ENCODE peak calls at places on chromosomes 6 and 20, in eight cellular contexts. One of them, this sample, is unnamed. For H3K36me3, the result is how much of the 10 kb centered on the place peaks cover.

GRCh38 chr20:910840-911770 is 5.0 kb downstream of the ANGPT4 start:
- DNase-seq in heart left ventricle: no peak
- DNase-seq in tibial nerve: peak
- DNase-seq in HCT116: no peak
- DNase-seq in Peyer's patch: no peak
- DNase-seq in IMR-90: peak
- DNase-seq in prostate gland: no peak
- DNase-seq in breast epithelium: no peak
- DNase-seq in this sample: no peak

GRCh38 chr20:40568200-40568599 is 120.8 kb downstream of the MAFB start:
- DNase-seq in heart left ventricle: no peak
- DNase-seq in tibial nerve: no peak
- DNase-seq in HCT116: no peak
- DNase-seq in Peyer's patch: no peak
- DNase-seq in IMR-90: no peak
- DNase-seq in prostate gland: no peak
- DNase-seq in breast epithelium: no peak
- DNase-seq in this sample: no peak

GRCh38 chr20:688809-689208 is 13.2 kb upstream of the SCRT2 start:
- DNase-seq in heart left ventricle: no peak
- DNase-seq in tibial nerve: no peak
- DNase-seq in HCT116: no peak
- DNase-seq in Peyer's patch: no peak
- DNase-seq in IMR-90: peak
- DNase-seq in prostate gland: no peak
- DNase-seq in breast epithelium: no peak
- DNase-seq in this sample: no peak

GRCh38 chr6:142635130-142635529 is 309.8 kb downstream of the HIVEP2 start:
- DNase-seq in heart left ventricle: no peak
- DNase-seq in tibial nerve: no peak
- DNase-seq in HCT116: no peak
- DNase-seq in Peyer's patch: no peak
- DNase-seq in IMR-90: peak
- DNase-seq in prostate gland: no peak
- DNase-seq in breast epithelium: no peak
- DNase-seq in this sample: no peak

GRCh38 chr20:30175681-30176080 is 1081.8 kb upstream of the DEFB115 start:
- DNase-seq in heart left ventricle: no peak
- DNase-seq in tibial nerve: no peak
- DNase-seq in HCT116: no peak
- DNase-seq in Peyer's patch: no peak
- DNase-seq in IMR-90: no peak
- DNase-seq in prostate gland: no peak
- DNase-seq in breast epithelium: no peak
- DNase-seq in this sample: no peak

GRCh38 chr6:27250955-27251671 is 3.6 kb downstream of the PRSS16 start:
- DNase-seq in heart left ventricle: no peak
- DNase-seq in tibial nerve: no peak
- DNase-seq in HCT116: peak
- DNase-seq in Peyer's patch: peak
- DNase-seq in IMR-90: no peak
- DNase-seq in prostate gland: peak
- DNase-seq in breast epithelium: peak
- DNase-seq in this sample: no peak

GRCh38 chr20:24681634-24682495 is 212.4 kb downstream of the SYNDIG1 start:
- DNase-seq in heart left ventricle: no peak
- DNase-seq in tibial nerve: no peak
- DNase-seq in HCT116: no peak
- DNase-seq in Peyer's patch: no peak
- DNase-seq in IMR-90: no peak
- DNase-seq in prostate gland: no peak
- DNase-seq in breast epithelium: no peak
- DNase-seq in this sample: no peak

GRCh38 chr6:36947570-36948351 is 6.8 kb upstream of the PI16 start:
- DNase-seq in heart left ventricle: no peak
- DNase-seq in tibial nerve: no peak
- DNase-seq in HCT116: peak
- DNase-seq in Peyer's patch: peak
- DNase-seq in IMR-90: peak
- DNase-seq in prostate gland: no peak
- DNase-seq in breast epithelium: peak
- DNase-seq in this sample: no peak

GRCh38 chr6:47478233-47479155 is 905 bp downstream of the CD2AP start:
- DNase-seq in heart left ventricle: no peak
- DNase-seq in tibial nerve: no peak
- DNase-seq in HCT116: no peak
- DNase-seq in Peyer's patch: no peak
- DNase-seq in IMR-90: peak
- DNase-seq in prostate gland: peak
- DNase-seq in breast epithelium: peak
- DNase-seq in this sample: no peak

GRCh38 chr6:11381801-11382513 is 149.5 kb upstream of the NEDD9 start:
- DNase-seq in heart left ventricle: no peak
- DNase-seq in tibial nerve: no peak
- DNase-seq in HCT116: no peak
- DNase-seq in Peyer's patch: peak
- DNase-seq in IMR-90: no peak
- DNase-seq in prostate gland: no peak
- DNase-seq in breast epithelium: no peak
- DNase-seq in this sample: no peak

GRCh38 chr6:89793586-89793985 is 26.0 kb downstream of the MDN1 start:
- DNase-seq in heart left ventricle: peak
- DNase-seq in tibial nerve: no peak
- DNase-seq in HCT116: no peak
- DNase-seq in Peyer's patch: no peak
- DNase-seq in IMR-90: no peak
- DNase-seq in prostate gland: no peak
- DNase-seq in breast epithelium: no peak
- DNase-seq in this sample: no peak

GRCh38 chr6:143805832-143806281 is 37.3 kb upstream of the LTV1 start:
- DNase-seq in heart left ventricle: no peak
- DNase-seq in tibial nerve: no peak
- DNase-seq in HCT116: no peak
- DNase-seq in Peyer's patch: no peak
- DNase-seq in IMR-90: peak
- DNase-seq in prostate gland: no peak
- DNase-seq in breast epithelium: no peak
- DNase-seq in this sample: no peak

GRCh38 chr6:163579880-163580295 is 165.4 kb downstream of the QKI start:
- DNase-seq in heart left ventricle: no peak
- DNase-seq in tibial nerve: no peak
- DNase-seq in HCT116: no peak
- DNase-seq in Peyer's patch: no peak
- DNase-seq in IMR-90: no peak
- DNase-seq in prostate gland: no peak
- DNase-seq in breast epithelium: no peak
- DNase-seq in this sample: no peak

GRCh38 chr6:16737389-16737788 is 23.9 kb downstream of the ATXN1 start:
- DNase-seq in heart left ventricle: peak
- DNase-seq in tibial nerve: no peak
- DNase-seq in HCT116: no peak
- DNase-seq in Peyer's patch: no peak
- DNase-seq in IMR-90: peak
- DNase-seq in prostate gland: no peak
- DNase-seq in breast epithelium: no peak
- DNase-seq in this sample: no peak

GRCh38 chr6:20400476-20401402 is 940 bp upstream of the E2F3 start:
- DNase-seq in heart left ventricle: peak
- DNase-seq in tibial nerve: peak
- DNase-seq in HCT116: peak
- DNase-seq in Peyer's patch: peak
- DNase-seq in IMR-90: no peak
- DNase-seq in prostate gland: no peak
- DNase-seq in breast epithelium: no peak
- DNase-seq in this sample: no peak

GRCh38 chr6:43019152-43019551 is 2.3 kb upstream of the RRP36 start:
- DNase-seq in heart left ventricle: no peak
- DNase-seq in tibial nerve: no peak
- DNase-seq in HCT116: no peak
- DNase-seq in Peyer's patch: no peak
- DNase-seq in IMR-90: no peak
- DNase-seq in prostate gland: no peak
- DNase-seq in breast epithelium: no peak
- DNase-seq in this sample: no peak

GRCh38 chr6:43016935-43017334 is 2.9 kb downstream of the KLHDC3 start:
- DNase-seq in heart left ventricle: no peak
- DNase-seq in tibial nerve: no peak
- DNase-seq in HCT116: no peak
- DNase-seq in Peyer's patch: no peak
- DNase-seq in IMR-90: no peak
- DNase-seq in prostate gland: no peak
- DNase-seq in breast epithelium: no peak
- DNase-seq in this sample: no peak

GRCh38 chr6:43020052-43020705 is 1.2 kb upstream of the RRP36 start:
- DNase-seq in heart left ventricle: no peak
- DNase-seq in tibial nerve: no peak
- DNase-seq in HCT116: no peak
- DNase-seq in Peyer's patch: no peak
- DNase-seq in IMR-90: no peak
- DNase-seq in prostate gland: no peak
- DNase-seq in breast epithelium: no peak
- DNase-seq in this sample: no peak

GRCh38 chr6:43021270-43022047 is at the start of gene RRP36:
- DNase-seq in heart left ventricle: peak
- DNase-seq in tibial nerve: peak
- DNase-seq in HCT116: no peak
- DNase-seq in Peyer's patch: peak
- DNase-seq in IMR-90: peak
- DNase-seq in prostate gland: peak
- DNase-seq in breast epithelium: peak
- DNase-seq in this sample: peak

GRCh38 chr6:43020847-43021246 is 576 bp upstream of the RRP36 start:
- DNase-seq in heart left ventricle: no peak
- DNase-seq in tibial nerve: no peak
- DNase-seq in HCT116: no peak
- DNase-seq in Peyer's patch: no peak
- DNase-seq in IMR-90: no peak
- DNase-seq in prostate gland: no peak
- DNase-seq in breast epithelium: no peak
- DNase-seq in this sample: no peak
- H3K36me3 ChIP-seq in heart left ventricle: half or more
- H3K36me3 ChIP-seq in tibial nerve: under half
- H3K36me3 ChIP-seq in HCT116: under half
- H3K36me3 ChIP-seq in Peyer's patch: under half
- H3K36me3 ChIP-seq in IMR-90: under half
- H3K36me3 ChIP-seq in prostate gland: under half
- H3K36me3 ChIP-seq in breast epithelium: under half
- H3K36me3 ChIP-seq in this sample: under half

GRCh38 chr20:62635232-62635631 is 7.1 kb upstream of the SLCO4A1 start:
- DNase-seq in heart left ventricle: no peak
- DNase-seq in tibial nerve: no peak
- DNase-seq in HCT116: no peak
- DNase-seq in Peyer's patch: no peak
- DNase-seq in IMR-90: no peak
- DNase-seq in prostate gland: no peak
- DNase-seq in breast epithelium: no peak
- DNase-seq in this sample: no peak
- H3K4me3 ChIP-seq in heart left ventricle: no peak
- H3K4me3 ChIP-seq in tibial nerve: no peak
- H3K4me3 ChIP-seq in HCT116: no peak
- H3K4me3 ChIP-seq in Peyer's patch: no peak
- H3K4me3 ChIP-seq in IMR-90: no peak
- H3K4me3 ChIP-seq in prostate gland: no peak
- H3K4me3 ChIP-seq in breast epithelium: no peak
- H3K4me3 ChIP-seq in this sample: no peak

DNA sequence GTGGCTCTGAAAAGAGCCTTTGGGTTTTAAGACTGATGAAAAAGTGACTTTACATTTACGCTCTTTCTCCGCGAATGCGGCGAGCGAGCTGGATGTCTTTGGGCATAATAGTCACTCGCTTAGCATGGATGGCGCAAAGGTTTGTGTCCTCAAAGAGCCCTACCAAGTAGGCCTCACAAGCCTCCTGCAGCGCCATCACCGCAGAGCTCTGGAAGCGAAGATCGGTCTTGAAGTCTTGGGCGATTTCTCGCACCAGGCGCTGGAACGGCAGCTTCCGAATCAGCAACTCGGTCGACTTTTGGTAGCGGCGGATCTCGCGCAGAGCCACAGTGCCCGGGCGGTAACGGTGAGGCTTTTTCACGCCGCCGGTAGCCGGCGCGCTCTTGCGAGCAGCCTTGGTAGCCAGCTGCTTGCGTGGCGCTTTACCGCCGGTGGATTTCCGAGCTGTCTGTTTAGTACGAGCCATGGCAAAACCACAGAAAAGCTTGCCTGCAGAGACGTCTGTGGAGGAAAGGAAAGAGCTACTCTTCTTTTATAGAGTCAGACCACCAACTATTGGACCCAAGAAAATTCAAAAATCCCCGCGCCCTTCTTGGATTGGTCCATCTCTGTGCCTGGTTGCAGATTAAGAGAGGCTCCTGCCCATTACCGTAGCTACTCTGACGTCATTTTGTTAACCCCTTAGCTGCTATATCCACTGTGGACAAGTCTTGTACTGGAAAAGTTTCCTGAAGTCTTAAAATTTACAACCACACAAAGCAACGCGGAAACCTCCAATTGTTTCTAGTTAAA is 55.4 kb upstream of the HFE start:
- DNase-seq in heart left ventricle: peak
- DNase-seq in tibial nerve: peak
- DNase-seq in HCT116: peak
- DNase-seq in Peyer's patch: peak
- DNase-seq in IMR-90: peak
- DNase-seq in prostate gland: peak
- DNase-seq in breast epithelium: peak
- DNase-seq in this sample: peak
- TF ChIP-seq POLR2A in heart left ventricle: no peak
- TF ChIP-seq POLR2A in tibial nerve: no peak
- TF ChIP-seq POLR2A in HCT116: peak
- TF ChIP-seq POLR2A in Peyer's patch: peak
- TF ChIP-seq POLR2A in IMR-90: peak
- TF ChIP-seq POLR2A in prostate gland: peak
- TF ChIP-seq POLR2A in breast epithelium: no peak
- TF ChIP-seq POLR2A in this sample: no peak

GRCh38 chr20:63876489-63877036 is 11.5 kb downstream of the TPD52L2 start:
- DNase-seq in heart left ventricle: no peak
- DNase-seq in tibial nerve: no peak
- DNase-seq in HCT116: no peak
- DNase-seq in Peyer's patch: no peak
- DNase-seq in IMR-90: no peak
- DNase-seq in prostate gland: no peak
- DNase-seq in breast epithelium: no peak
- DNase-seq in this sample: no peak

GRCh38 chr20:63877755-63878470 is 12.8 kb downstream of the TPD52L2 start:
- DNase-seq in heart left ventricle: no peak
- DNase-seq in tibial nerve: no peak
- DNase-seq in HCT116: no peak
- DNase-seq in Peyer's patch: no peak
- DNase-seq in IMR-90: no peak
- DNase-seq in prostate gland: no peak
- DNase-seq in breast epithelium: no peak
- DNase-seq in this sample: no peak

GRCh38 chr20:63868264-63868663 is 3.2 kb downstream of the TPD52L2 start:
- DNase-seq in heart left ventricle: no peak
- DNase-seq in tibial nerve: no peak
- DNase-seq in HCT116: no peak
- DNase-seq in Peyer's patch: no peak
- DNase-seq in IMR-90: no peak
- DNase-seq in prostate gland: no peak
- DNase-seq in breast epithelium: no peak
- DNase-seq in this sample: no peak

GRCh38 chr20:63874254-63874653 is 9.2 kb downstream of the TPD52L2 start:
- DNase-seq in heart left ventricle: no peak
- DNase-seq in tibial nerve: no peak
- DNase-seq in HCT116: no peak
- DNase-seq in Peyer's patch: no peak
- DNase-seq in IMR-90: no peak
- DNase-seq in prostate gland: no peak
- DNase-seq in breast epithelium: no peak
- DNase-seq in this sample: no peak

GRCh38 chr20:63873477-63873971 is 8.5 kb downstream of the TPD52L2 start:
- DNase-seq in heart left ventricle: peak
- DNase-seq in tibial nerve: no peak
- DNase-seq in HCT116: no peak
- DNase-seq in Peyer's patch: no peak
- DNase-seq in IMR-90: peak
- DNase-seq in prostate gland: no peak
- DNase-seq in breast epithelium: no peak
- DNase-seq in this sample: no peak
- H3K36me3 ChIP-seq in heart left ventricle: half or more
- H3K36me3 ChIP-seq in tibial nerve: under half
- H3K36me3 ChIP-seq in HCT116: under half
- H3K36me3 ChIP-seq in Peyer's patch: half or more
- H3K36me3 ChIP-seq in IMR-90: half or more
- H3K36me3 ChIP-seq in prostate gland: under half
- H3K36me3 ChIP-seq in breast epithelium: under half
- H3K36me3 ChIP-seq in this sample: half or more